ENCODE peak calls at places on chromosomes 12 and 14, in six cellular contexts. One of them, this sample, is unnamed.

GRCh38 chr12:93908846-93909592 is 231.8 kb downstream of the CRADD start:
- DNase-seq in fibroblast of mammary gland: peak; percentile 29
- DNase-seq in WTC11: no peak
- DNase-seq in body of pancreas: no peak
- DNase-seq in cardiac muscle cell: peak; percentile 70
- DNase-seq in mesothelial cell of epicardium: no peak
- DNase-seq in this sample: no peak

GRCh38 chr12:90205165-90205564 is 496.5 kb upstream of the ATP2B1 start:
- DNase-seq in fibroblast of mammary gland: no peak
- DNase-seq in WTC11: no peak
- DNase-seq in body of pancreas: no peak
- DNase-seq in cardiac muscle cell: no peak
- DNase-seq in mesothelial cell of epicardium: no peak
- DNase-seq in this sample: no peak

GRCh38 chr14:29927596-29928341 is at the start of gene PRKD1:
- DNase-seq in fibroblast of mammary gland: peak; percentile 63
- DNase-seq in WTC11: peak; percentile 70
- DNase-seq in body of pancreas: peak; percentile 79
- DNase-seq in cardiac muscle cell: peak; percentile 84
- DNase-seq in mesothelial cell of epicardium: peak; percentile 62
- DNase-seq in this sample: peak; percentile 80

GRCh38 chr14:101508948-101509729 is 52.2 kb upstream of the DIO3 start:
- DNase-seq in fibroblast of mammary gland: no peak
- DNase-seq in WTC11: peak; percentile 6
- DNase-seq in body of pancreas: no peak
- DNase-seq in cardiac muscle cell: no peak
- DNase-seq in mesothelial cell of epicardium: no peak
- DNase-seq in this sample: no peak

GRCh38 chr12:1205512-1206060 is 214.6 kb downstream of the ERC1 start:
- DNase-seq in fibroblast of mammary gland: peak; percentile 35
- DNase-seq in WTC11: no peak
- DNase-seq in body of pancreas: no peak
- DNase-seq in cardiac muscle cell: no peak
- DNase-seq in mesothelial cell of epicardium: no peak
- DNase-seq in this sample: no peak

GRCh38 chr14:63209160-63209559 is 4.9 kb downstream of the RHOJ start:
- DNase-seq in fibroblast of mammary gland: no peak
- DNase-seq in WTC11: no peak
- DNase-seq in body of pancreas: no peak
- DNase-seq in cardiac muscle cell: no peak
- DNase-seq in mesothelial cell of epicardium: no peak
- DNase-seq in this sample: no peak

GRCh38 chr12:131123817-131124216 is 170.1 kb downstream of the ADGRD1 start:
- DNase-seq in fibroblast of mammary gland: no peak
- DNase-seq in WTC11: no peak
- DNase-seq in body of pancreas: peak; percentile 20
- DNase-seq in cardiac muscle cell: no peak
- DNase-seq in mesothelial cell of epicardium: no peak
- DNase-seq in this sample: no peak

GRCh38 chr14:63342381-63342780 is 23.6 kb upstream of the GPHB5 start:
- DNase-seq in fibroblast of mammary gland: peak; percentile 52
- DNase-seq in WTC11: no peak
- DNase-seq in body of pancreas: no peak
- DNase-seq in cardiac muscle cell: peak; percentile 4
- DNase-seq in mesothelial cell of epicardium: no peak
- DNase-seq in this sample: no peak

GRCh38 chr12:113923251-113923650 is 42.9 kb downstream of the RBM19 start:
- DNase-seq in fibroblast of mammary gland: no peak
- DNase-seq in WTC11: no peak
- DNase-seq in body of pancreas: no peak
- DNase-seq in cardiac muscle cell: no peak
- DNase-seq in mesothelial cell of epicardium: no peak
- DNase-seq in this sample: no peak

GRCh38 chr12:89257355-89257754 is 94.9 kb downstream of the DUSP6 start:
- DNase-seq in fibroblast of mammary gland: no peak
- DNase-seq in WTC11: no peak
- DNase-seq in body of pancreas: no peak
- DNase-seq in cardiac muscle cell: no peak
- DNase-seq in mesothelial cell of epicardium: no peak
- DNase-seq in this sample: no peak

GRCh38 chr12:94488449-94488848 is 28.8 kb upstream of the CEP83 start:
- DNase-seq in fibroblast of mammary gland: no peak
- DNase-seq in WTC11: no peak
- DNase-seq in body of pancreas: no peak
- DNase-seq in cardiac muscle cell: no peak
- DNase-seq in mesothelial cell of epicardium: no peak
- DNase-seq in this sample: no peak

GRCh38 chr12:87930033-87930432 is 99.2 kb downstream of the C12orf50 start:
- DNase-seq in fibroblast of mammary gland: peak; percentile 63
- DNase-seq in WTC11: no peak
- DNase-seq in body of pancreas: no peak
- DNase-seq in cardiac muscle cell: peak; percentile 43
- DNase-seq in mesothelial cell of epicardium: no peak
- DNase-seq in this sample: no peak

GRCh38 chr12:111056618-111057521 is 136.5 kb upstream of the MYL2 start:
- DNase-seq in fibroblast of mammary gland: no peak
- DNase-seq in WTC11: no peak
- DNase-seq in body of pancreas: no peak
- DNase-seq in cardiac muscle cell: no peak
- DNase-seq in mesothelial cell of epicardium: no peak
- DNase-seq in this sample: no peak

GRCh38 chr14:90629471-90629870 is 186.8 kb downstream of the TTC7B start:
- DNase-seq in fibroblast of mammary gland: no peak
- DNase-seq in WTC11: no peak
- DNase-seq in body of pancreas: peak; percentile 80
- DNase-seq in cardiac muscle cell: no peak
- DNase-seq in mesothelial cell of epicardium: no peak
- DNase-seq in this sample: no peak

GRCh38 chr12:1800646-1801284 is 19.6 kb upstream of the LRTM2 start:
- DNase-seq in fibroblast of mammary gland: peak; percentile 66
- DNase-seq in WTC11: peak; percentile 48
- DNase-seq in body of pancreas: no peak
- DNase-seq in cardiac muscle cell: no peak
- DNase-seq in mesothelial cell of epicardium: no peak
- DNase-seq in this sample: no peak

GRCh38 chr12:6852651-6853354 is 853 bp downstream of the USP5 start:
- DNase-seq in fibroblast of mammary gland: peak; percentile 79
- DNase-seq in WTC11: peak; percentile 53
- DNase-seq in body of pancreas: no peak
- DNase-seq in cardiac muscle cell: peak; percentile 66
- DNase-seq in mesothelial cell of epicardium: peak; percentile 51
- DNase-seq in this sample: peak; percentile 63

GRCh38 chr14:77709412-77709811 is 1.5 kb downstream of the SLIRP start:
- DNase-seq in fibroblast of mammary gland: no peak
- DNase-seq in WTC11: no peak
- DNase-seq in body of pancreas: no peak
- DNase-seq in cardiac muscle cell: no peak
- DNase-seq in mesothelial cell of epicardium: no peak
- DNase-seq in this sample: no peak
- TF ChIP-seq CTCF in fibroblast of mammary gland: no peak
- TF ChIP-seq CTCF in WTC11: no peak
- TF ChIP-seq CTCF in body of pancreas: no peak
- TF ChIP-seq CTCF in cardiac muscle cell: no peak
- TF ChIP-seq CTCF in mesothelial cell of epicardium: no peak
- TF ChIP-seq CTCF in this sample: no peak

GRCh38 chr12:95593266-95593871 is 42.1 kb upstream of the USP44 start:
- DNase-seq in fibroblast of mammary gland: no peak
- DNase-seq in WTC11: no peak
- DNase-seq in body of pancreas: peak; percentile 62
- DNase-seq in cardiac muscle cell: no peak
- DNase-seq in mesothelial cell of epicardium: no peak
- DNase-seq in this sample: no peak

GRCh38 chr12:95591731-95592130 is 40.5 kb upstream of the USP44 start:
- DNase-seq in fibroblast of mammary gland: no peak
- DNase-seq in WTC11: no peak
- DNase-seq in body of pancreas: no peak
- DNase-seq in cardiac muscle cell: no peak
- DNase-seq in mesothelial cell of epicardium: no peak
- DNase-seq in this sample: no peak

GRCh38 chr12:95590775-95591174 is 39.5 kb upstream of the USP44 start:
- DNase-seq in fibroblast of mammary gland: no peak
- DNase-seq in WTC11: no peak
- DNase-seq in body of pancreas: peak; percentile 30
- DNase-seq in cardiac muscle cell: no peak
- DNase-seq in mesothelial cell of epicardium: no peak
- DNase-seq in this sample: no peak
- TF ChIP-seq CTCF in fibroblast of mammary gland: no peak
- TF ChIP-seq CTCF in WTC11: no peak
- TF ChIP-seq CTCF in body of pancreas: no peak
- TF ChIP-seq CTCF in cardiac muscle cell: no peak
- TF ChIP-seq CTCF in mesothelial cell of epicardium: no peak
- TF ChIP-seq CTCF in this sample: no peak

GRCh38 chr14:44352212-44352611 is 154.9 kb downstream of the FSCB start:
- DNase-seq in fibroblast of mammary gland: no peak
- DNase-seq in WTC11: no peak
- DNase-seq in body of pancreas: no peak
- DNase-seq in cardiac muscle cell: no peak
- DNase-seq in mesothelial cell of epicardium: no peak
- DNase-seq in this sample: no peak

DNA sequence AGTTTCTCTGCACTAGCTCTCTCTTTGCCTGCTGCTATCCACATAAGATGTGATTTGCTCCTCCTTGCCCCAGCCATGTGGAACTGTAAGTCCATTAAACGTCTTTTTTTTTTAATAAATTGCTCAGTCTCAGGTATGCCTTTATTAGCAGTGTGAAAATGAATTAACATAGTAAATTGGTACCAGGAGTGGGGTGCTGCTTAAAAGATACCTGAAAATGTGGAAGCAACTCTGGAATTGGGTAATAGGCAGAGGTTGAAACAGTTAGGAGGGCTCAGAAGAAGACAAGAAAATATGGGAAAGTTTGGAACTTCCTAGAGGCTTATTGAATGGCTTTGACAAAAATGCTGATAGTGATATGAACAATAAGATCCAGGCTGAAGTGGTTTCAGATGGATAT is 159.8 kb downstream of the FSCB start:
- DNase-seq in fibroblast of mammary gland: no peak
- DNase-seq in WTC11: no peak
- DNase-seq in body of pancreas: no peak
- DNase-seq in cardiac muscle cell: no peak
- DNase-seq in mesothelial cell of epicardium: no peak
- DNase-seq in this sample: no peak
- TF ChIP-seq CTCF in fibroblast of mammary gland: no peak
- TF ChIP-seq CTCF in WTC11: no peak
- TF ChIP-seq CTCF in body of pancreas: no peak
- TF ChIP-seq CTCF in cardiac muscle cell: no peak
- TF ChIP-seq CTCF in mesothelial cell of epicardium: no peak
- TF ChIP-seq CTCF in this sample: no peak

DNA sequence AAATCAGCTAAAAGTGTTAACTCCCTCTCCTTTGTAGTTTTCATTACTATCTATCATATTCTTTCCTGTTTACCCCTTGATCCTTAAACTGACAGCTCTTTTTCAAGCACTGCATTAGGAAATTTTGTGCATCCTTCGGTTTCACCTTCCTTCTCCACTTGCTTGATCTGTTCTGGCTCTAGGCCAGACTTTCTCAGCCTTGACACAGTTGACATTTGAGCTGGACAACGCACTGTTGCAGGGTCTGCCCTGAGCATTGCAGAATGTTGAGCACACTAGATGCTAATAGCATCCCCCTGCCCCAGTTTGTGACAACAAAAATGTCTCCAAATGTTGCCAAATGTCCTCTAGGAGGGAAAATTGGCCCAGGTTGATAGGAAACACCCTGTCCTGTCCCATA is 75.4 kb upstream of the KCNJ8 start:
- DNase-seq in fibroblast of mammary gland: no peak
- DNase-seq in WTC11: no peak
- DNase-seq in body of pancreas: no peak
- DNase-seq in cardiac muscle cell: no peak
- DNase-seq in mesothelial cell of epicardium: no peak
- DNase-seq in this sample: no peak
- TF ChIP-seq CTCF in fibroblast of mammary gland: no peak
- TF ChIP-seq CTCF in WTC11: no peak
- TF ChIP-seq CTCF in body of pancreas: no peak
- TF ChIP-seq CTCF in cardiac muscle cell: no peak
- TF ChIP-seq CTCF in mesothelial cell of epicardium: no peak
- TF ChIP-seq CTCF in this sample: no peak